ENCODE peak calls at places on chromosomes 6 and 20, in seven cellular contexts. One of them, this sample, is unnamed.

GRCh38 chr20:18310592-18310991 is 22.3 kb downstream of the ZNF133 start:
- DNase-seq in A549: no peak
- DNase-seq in stomach: no peak
- DNase-seq in esophagus muscularis mucosa: no peak
- DNase-seq in ovary: no peak
- DNase-seq in suprapubic skin: no peak
- DNase-seq in tibial nerve: no peak
- DNase-seq in this sample: no peak

GRCh38 chr6:20631525-20631924 is 97.3 kb downstream of the CDKAL1 start:
- DNase-seq in A549: no peak
- DNase-seq in stomach: no peak
- DNase-seq in esophagus muscularis mucosa: no peak
- DNase-seq in ovary: no peak
- DNase-seq in suprapubic skin: no peak
- DNase-seq in tibial nerve: no peak
- DNase-seq in this sample: no peak

GRCh38 chr6:18742406-18742805 is 355.3 kb downstream of the RNF144B start:
- DNase-seq in A549: no peak
- DNase-seq in stomach: no peak
- DNase-seq in esophagus muscularis mucosa: no peak
- DNase-seq in ovary: no peak
- DNase-seq in suprapubic skin: no peak
- DNase-seq in tibial nerve: no peak
- DNase-seq in this sample: no peak

GRCh38 chr20:44166008-44166407 is 21.0 kb downstream of the JPH2 start:
- DNase-seq in A549: peak
- DNase-seq in stomach: no peak
- DNase-seq in esophagus muscularis mucosa: no peak
- DNase-seq in ovary: no peak
- DNase-seq in suprapubic skin: no peak
- DNase-seq in tibial nerve: no peak
- DNase-seq in this sample: no peak

GRCh38 chr20:15155848-15156401 is 818.5 kb upstream of the FLRT3 start:
- DNase-seq in A549: no peak
- DNase-seq in stomach: no peak
- DNase-seq in esophagus muscularis mucosa: no peak
- DNase-seq in ovary: no peak
- DNase-seq in suprapubic skin: no peak
- DNase-seq in tibial nerve: no peak
- DNase-seq in this sample: no peak

GRCh38 chr6:157527471-157527907 is 146.5 kb downstream of the ZDHHC14 start:
- DNase-seq in A549: no peak
- DNase-seq in stomach: no peak
- DNase-seq in esophagus muscularis mucosa: no peak
- DNase-seq in ovary: no peak
- DNase-seq in suprapubic skin: no peak
- DNase-seq in tibial nerve: no peak
- DNase-seq in this sample: no peak

GRCh38 chr6:19327246-19327645 is 509.9 kb upstream of the ID4 start:
- DNase-seq in A549: no peak
- DNase-seq in stomach: no peak
- DNase-seq in esophagus muscularis mucosa: no peak
- DNase-seq in ovary: no peak
- DNase-seq in suprapubic skin: no peak
- DNase-seq in tibial nerve: no peak
- DNase-seq in this sample: no peak

GRCh38 chr20:12824353-12824752 is 184.4 kb upstream of the SPTLC3 start:
- DNase-seq in A549: no peak
- DNase-seq in stomach: no peak
- DNase-seq in esophagus muscularis mucosa: no peak
- DNase-seq in ovary: no peak
- DNase-seq in suprapubic skin: no peak
- DNase-seq in tibial nerve: no peak
- DNase-seq in this sample: no peak

GRCh38 chr20:45032276-45032675 is 66.0 kb downstream of the STK4 start:
- DNase-seq in A549: no peak
- DNase-seq in stomach: no peak
- DNase-seq in esophagus muscularis mucosa: no peak
- DNase-seq in ovary: no peak
- DNase-seq in suprapubic skin: no peak
- DNase-seq in tibial nerve: no peak
- DNase-seq in this sample: no peak

GRCh38 chr6:154433477-154434241 is 76.8 kb downstream of the CNKSR3 start:
- DNase-seq in A549: no peak
- DNase-seq in stomach: no peak
- DNase-seq in esophagus muscularis mucosa: no peak
- DNase-seq in ovary: no peak
- DNase-seq in suprapubic skin: no peak
- DNase-seq in tibial nerve: no peak
- DNase-seq in this sample: no peak

GRCh38 chr6:68761985-68762384 is 126.9 kb downstream of the ADGRB3 start:
- DNase-seq in A549: no peak
- DNase-seq in stomach: no peak
- DNase-seq in esophagus muscularis mucosa: no peak
- DNase-seq in ovary: no peak
- DNase-seq in suprapubic skin: no peak
- DNase-seq in tibial nerve: no peak
- DNase-seq in this sample: no peak
- H3K27ac ChIP-seq in A549: no peak
- H3K27ac ChIP-seq in stomach: no peak
- H3K27ac ChIP-seq in esophagus muscularis mucosa: no peak
- H3K27ac ChIP-seq in ovary: no peak
- H3K27ac ChIP-seq in suprapubic skin: no peak
- H3K27ac ChIP-seq in tibial nerve: no peak
- H3K27ac ChIP-seq in this sample: no peak

DNA sequence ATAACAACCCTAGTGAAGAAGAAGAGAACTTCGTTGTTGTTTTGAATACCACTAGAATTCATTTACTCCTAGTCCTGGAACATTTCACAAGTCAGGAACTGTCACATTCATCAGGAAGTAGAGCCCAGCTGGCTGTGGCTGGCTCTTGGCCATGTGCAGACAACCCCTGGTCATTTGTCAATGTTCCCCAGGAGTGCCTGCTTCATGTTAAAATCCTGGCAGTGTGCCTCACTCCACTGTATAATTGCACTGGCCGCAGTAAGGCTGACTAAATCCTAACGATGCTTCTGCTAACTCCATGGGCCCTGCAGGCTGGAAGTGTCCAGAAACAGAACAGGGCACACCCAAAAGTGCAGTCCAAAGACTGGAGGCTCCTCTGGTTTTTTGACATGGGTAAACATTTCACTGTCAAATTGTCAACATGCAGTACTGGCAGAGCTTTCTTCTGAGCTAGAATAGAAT is 41.5 kb upstream of the ADGRF1 start:
- DNase-seq in A549: no peak
- DNase-seq in stomach: peak
- DNase-seq in esophagus muscularis mucosa: peak
- DNase-seq in ovary: peak
- DNase-seq in suprapubic skin: peak
- DNase-seq in tibial nerve: peak
- DNase-seq in this sample: peak
- TF ChIP-seq EP300 in A549: no peak
- TF ChIP-seq EP300 in stomach: peak
- TF ChIP-seq EP300 in esophagus muscularis mucosa: no peak
- TF ChIP-seq EP300 in ovary: no peak
- TF ChIP-seq EP300 in suprapubic skin: no peak
- TF ChIP-seq EP300 in tibial nerve: no peak
- TF ChIP-seq EP300 in this sample: no peak

GRCh38 chr6:91713911-91714310 is 1127.0 kb upstream of the MAP3K7 start:
- DNase-seq in A549: no peak
- DNase-seq in stomach: no peak
- DNase-seq in esophagus muscularis mucosa: no peak
- DNase-seq in ovary: no peak
- DNase-seq in suprapubic skin: no peak
- DNase-seq in tibial nerve: no peak
- DNase-seq in this sample: no peak
- TF ChIP-seq CTCF in A549: no peak
- TF ChIP-seq CTCF in stomach: no peak
- TF ChIP-seq CTCF in esophagus muscularis mucosa: no peak
- TF ChIP-seq CTCF in ovary: no peak
- TF ChIP-seq CTCF in suprapubic skin: no peak
- TF ChIP-seq CTCF in tibial nerve: no peak
- TF ChIP-seq CTCF in this sample: no peak

GRCh38 chr6:148495029-148495428 is 152.4 kb downstream of the SASH1 start:
- DNase-seq in A549: no peak
- DNase-seq in stomach: no peak
- DNase-seq in esophagus muscularis mucosa: peak
- DNase-seq in ovary: no peak
- DNase-seq in suprapubic skin: no peak
- DNase-seq in tibial nerve: no peak
- DNase-seq in this sample: no peak

GRCh38 chr6:148494226-148494625 is 151.6 kb downstream of the SASH1 start:
- DNase-seq in A549: no peak
- DNase-seq in stomach: no peak
- DNase-seq in esophagus muscularis mucosa: no peak
- DNase-seq in ovary: no peak
- DNase-seq in suprapubic skin: no peak
- DNase-seq in tibial nerve: no peak
- DNase-seq in this sample: no peak

GRCh38 chr6:148497717-148498116 is 155.1 kb downstream of the SASH1 start:
- DNase-seq in A549: no peak
- DNase-seq in stomach: no peak
- DNase-seq in esophagus muscularis mucosa: peak
- DNase-seq in ovary: no peak
- DNase-seq in suprapubic skin: no peak
- DNase-seq in tibial nerve: no peak
- DNase-seq in this sample: no peak

GRCh38 chr6:148500402-148500801 is 157.8 kb downstream of the SASH1 start:
- DNase-seq in A549: no peak
- DNase-seq in stomach: no peak
- DNase-seq in esophagus muscularis mucosa: no peak
- DNase-seq in ovary: no peak
- DNase-seq in suprapubic skin: no peak
- DNase-seq in tibial nerve: no peak
- DNase-seq in this sample: no peak

DNA sequence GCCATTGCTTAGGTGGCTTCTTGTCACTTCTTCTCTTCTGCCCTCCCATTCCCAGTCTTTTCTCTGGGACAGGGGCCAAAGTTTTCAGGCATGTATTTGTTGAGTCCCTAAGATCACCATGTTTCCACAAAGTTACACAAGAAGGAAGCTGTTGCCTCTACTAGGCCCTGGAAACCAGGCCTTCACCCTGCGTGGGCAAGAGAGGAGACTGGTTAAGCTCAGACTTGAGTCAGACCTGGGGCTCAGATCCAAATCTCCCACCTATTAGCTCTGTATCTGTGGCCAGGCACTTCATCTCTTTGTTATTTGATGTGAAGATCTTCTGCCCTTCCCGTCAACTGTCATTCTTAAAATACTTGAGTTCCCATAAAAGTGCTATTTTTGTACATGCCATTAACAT is 154.6 kb downstream of the SASH1 start:
- DNase-seq in A549: no peak
- DNase-seq in stomach: no peak
- DNase-seq in esophagus muscularis mucosa: peak
- DNase-seq in ovary: no peak
- DNase-seq in suprapubic skin: no peak
- DNase-seq in tibial nerve: no peak
- DNase-seq in this sample: no peak
- H3K27ac ChIP-seq in A549: no peak
- H3K27ac ChIP-seq in stomach: no peak
- H3K27ac ChIP-seq in esophagus muscularis mucosa: no peak
- H3K27ac ChIP-seq in ovary: no peak
- H3K27ac ChIP-seq in suprapubic skin: peak
- H3K27ac ChIP-seq in tibial nerve: peak
- H3K27ac ChIP-seq in this sample: no peak

GRCh38 chr6:112951829-112952228 is 604.7 kb downstream of the RFPL4B start:
- DNase-seq in A549: no peak
- DNase-seq in stomach: no peak
- DNase-seq in esophagus muscularis mucosa: no peak
- DNase-seq in ovary: no peak
- DNase-seq in suprapubic skin: no peak
- DNase-seq in tibial nerve: no peak
- DNase-seq in this sample: no peak
- TF ChIP-seq EP300 in A549: no peak
- TF ChIP-seq EP300 in stomach: no peak
- TF ChIP-seq EP300 in esophagus muscularis mucosa: no peak
- TF ChIP-seq EP300 in ovary: no peak
- TF ChIP-seq EP300 in suprapubic skin: no peak
- TF ChIP-seq EP300 in tibial nerve: no peak
- TF ChIP-seq EP300 in this sample: no peak